ENCODE peak calls at places on chromosomes 11 and 22, in eight cellular contexts. N is cardiac muscle cell; J is cardiac fibroblast; O is bronchial epithelial cell; Z is fibroblast of the aortic adventitia; C is heart right ventricle; X is GM23248; K is CD4-positive, CD25-positive, alpha-beta regulatory T cell. G is an unnamed sample.

GRCh38 chr11:96338910-96339703 is 3.9 kb downstream of the MAML2 start:
- DNase-seq in N (no peak), J (peak; percentile 92), O (peak; percentile 90), Z (peak; percentile 87), C (peak; percentile 40), X (peak; percentile 91), K (peak; percentile 71), G (peak; percentile 78)

GRCh38 chr11:111541209-111542061 is 915 bp downstream of the LAYN start:
- DNase-seq in N (peak; percentile 36), J (peak; percentile 46), O (peak; percentile 58), Z (peak; percentile 66), C (peak; percentile 73), X (peak; percentile 77), K (peak; percentile 22), G (peak; percentile 74)

GRCh38 chr11:73400293-73400692 is 24.1 kb downstream of the RELT start:
- DNase-seq in N (no peak), J (no peak), O (no peak), Z (no peak), C (no peak), X (no peak), K (no peak), G (no peak)

GRCh38 chr22:50698546-50698945 is 25.9 kb downstream of the SHANK3 start:
- DNase-seq in N (no peak), J (peak; percentile 40), O (no peak), Z (no peak), C (no peak), X (peak; percentile 25), K (no peak), G (no peak)

GRCh38 chr11:118883368-118884071 is at the start of gene CXCR5:
- DNase-seq in N (no peak), J (no peak), O (no peak), Z (no peak), C (no peak), X (no peak), K (peak; percentile 65), G (no peak)

GRCh38 chr11:5831196-5831829 is 10.4 kb downstream of the OR52E6 start:
- DNase-seq in N (no peak), J (no peak), O (no peak), Z (no peak), C (no peak), X (no peak), K (no peak), G (no peak)

GRCh38 chr11:76455931-76456330 is 11.1 kb downstream of the EMSY start:
- DNase-seq in N (no peak), J (no peak), O (no peak), Z (no peak), C (no peak), X (peak; percentile 7), K (no peak), G (no peak)

GRCh38 chr22:35726398-35726797 is 8.7 kb downstream of the APOL5 start:
- DNase-seq in N (no peak), J (no peak), O (no peak), Z (no peak), C (no peak), X (no peak), K (no peak), G (no peak)

GRCh38 chr11:120884290-120885020 is 139.4 kb upstream of the TBCEL start:
- DNase-seq in N (no peak), J (no peak), O (no peak), Z (no peak), C (no peak), X (no peak), K (no peak), G (no peak)

GRCh38 chr11:44842219-44842618 is 108.5 kb downstream of the TP53I11 start:
- DNase-seq in N (no peak), J (peak; percentile 84), O (no peak), Z (peak; percentile 85), C (no peak), X (peak; percentile 95), K (no peak), G (peak; percentile 75)

GRCh38 chr22:44392446-44392921 is 79.7 kb upstream of the SHISAL1 start:
- DNase-seq in N (no peak), J (no peak), O (peak; percentile 84), Z (no peak), C (no peak), X (peak; percentile 11), K (no peak), G (no peak)

GRCh38 chr11:66006891-66007176 is 4.5 kb downstream of the BANF1 start:
- DNase-seq in N (no peak), J (no peak), O (no peak), Z (no peak), C (no peak), X (no peak), K (no peak), G (no peak)

GRCh38 chr11:66006134-66006890 is 4.0 kb downstream of the BANF1 start:
- DNase-seq in N (no peak), J (no peak), O (no peak), Z (no peak), C (no peak), X (no peak), K (no peak), G (no peak)

GRCh38 chr11:66008468-66009101 is 3.2 kb upstream of the CST6 start:
- DNase-seq in N (no peak), J (no peak), O (peak; percentile 73), Z (no peak), C (no peak), X (no peak), K (no peak), G (no peak)

GRCh38 chr11:66008095-66008467 is 3.7 kb upstream of the CST6 start:
- DNase-seq in N (no peak), J (no peak), O (no peak), Z (no peak), C (no peak), X (no peak), K (no peak), G (no peak)

DNA sequence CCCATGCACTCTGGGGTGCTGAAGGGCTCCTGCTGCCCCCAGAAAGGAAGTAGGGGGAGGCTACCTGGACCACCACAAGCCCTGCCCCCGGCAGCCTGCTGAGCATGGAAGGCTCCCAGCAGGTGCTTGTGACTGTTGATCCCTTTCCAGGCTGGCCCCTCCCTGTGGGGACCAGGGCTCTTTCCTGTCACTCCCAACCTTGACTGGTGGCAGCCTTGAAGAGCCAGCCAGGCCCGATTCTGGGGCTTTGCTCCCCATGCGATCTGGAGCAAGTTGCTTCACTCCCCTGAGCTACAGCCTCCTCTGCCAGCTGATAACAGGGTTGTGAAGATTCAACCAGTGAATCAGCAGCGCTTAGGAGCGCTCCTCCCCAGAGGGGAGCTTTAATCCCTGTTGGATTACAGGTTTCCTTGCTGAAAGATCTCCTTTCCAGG is 4.6 kb upstream of the CST6 start:
- DNase-seq in N (no peak), J (no peak), O (no peak), Z (peak; percentile 10), C (no peak), X (no peak), K (no peak), G (no peak)
- H3K4me3 ChIP-seq in N (no peak overlapping the region), J (no peak overlapping the region), O (no peak overlapping the region), Z (no peak overlapping the region), C (no peak overlapping the region), X (no peak overlapping the region), K (no peak overlapping the region), G (no peak overlapping the region)

DNA sequence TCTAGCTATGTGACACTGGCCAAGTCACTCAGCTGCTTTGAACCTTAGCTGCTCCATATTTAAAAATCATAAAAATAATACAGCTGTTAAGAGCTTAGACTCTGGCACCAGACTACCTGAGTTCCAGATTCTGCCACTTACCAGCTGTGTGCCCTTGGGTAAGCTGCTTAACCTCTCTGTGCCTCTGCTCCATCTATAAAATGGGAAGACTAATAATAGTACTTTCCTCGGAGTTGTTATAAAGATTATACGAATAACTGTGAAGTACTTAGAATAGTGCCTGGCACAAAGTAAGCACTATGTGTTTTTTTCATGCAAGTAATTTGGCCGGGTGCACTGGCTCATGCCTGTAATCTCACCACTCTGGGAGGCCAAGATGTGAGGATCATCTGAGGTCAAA is 1.4 kb downstream of the HDHD5 start:
- DNase-seq in N (no peak), J (no peak), O (no peak), Z (no peak), C (no peak), X (no peak), K (no peak), G (no peak)
- H3K4me3 ChIP-seq in N (peak overlapping the region; percentile 53), J (no peak overlapping the region), O (no peak overlapping the region), Z (peak overlapping the region; percentile 13), C (peak overlapping the region; percentile 82), X (peak overlapping the region; percentile 84), K (no peak overlapping the region), G (no peak overlapping the region)

DNA sequence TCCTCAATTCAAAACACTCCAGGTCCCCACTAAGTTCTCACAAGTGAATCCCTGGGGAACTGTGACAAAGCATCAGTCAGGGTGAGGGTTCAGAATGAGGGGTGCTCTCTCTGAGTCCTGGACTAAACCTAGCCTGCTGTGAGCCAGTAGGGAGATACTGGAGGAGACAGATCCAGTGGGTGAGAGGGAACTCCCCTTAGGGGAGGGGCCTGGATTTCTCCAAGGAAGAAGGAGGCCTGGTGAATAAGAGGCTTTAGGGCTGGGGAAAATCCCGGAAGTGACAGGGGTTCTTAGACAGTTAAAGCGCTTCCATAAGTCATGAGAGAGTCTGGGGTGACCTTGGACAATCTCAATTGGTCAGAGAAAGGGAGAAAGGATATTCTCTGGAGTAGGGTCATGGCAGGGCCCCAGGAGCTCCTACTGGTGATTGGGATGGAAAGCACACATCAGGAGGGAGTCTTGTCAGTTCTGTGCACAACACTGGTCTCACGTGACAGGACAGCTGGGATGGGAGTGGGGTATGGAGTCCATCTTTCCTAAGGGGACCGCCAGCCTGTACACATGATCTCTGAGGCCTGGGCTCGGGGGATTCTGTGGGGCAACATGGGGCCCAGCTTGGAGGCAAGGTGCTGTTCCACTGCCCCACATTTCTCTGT is 1.5 kb downstream of the TBC1D10A start:
- DNase-seq in N (peak; percentile 6), J (peak; percentile 91), O (peak; percentile 90), Z (peak; percentile 83), C (peak; percentile 66), X (peak; percentile 94), K (no peak), G (peak; percentile 92)
- H3K4me3 ChIP-seq in N (peak overlapping the region; percentile 79), J (peak overlapping the region; percentile 75), O (peak overlapping the region; percentile 94), Z (peak overlapping the region; percentile 83), C (peak overlapping the region; percentile 96), X (peak overlapping the region; percentile 79), K (peak overlapping the region; percentile 81), G (peak overlapping the region; percentile 71)

GRCh38 chr11:19342036-19342435 is 101.3 kb upstream of the E2F8 start:
- DNase-seq in N (no peak), J (no peak), O (no peak), Z (no peak), C (no peak), X (no peak), K (no peak), G (no peak)

GRCh38 chr11:19345848-19346681 is 105.3 kb upstream of the E2F8 start:
- DNase-seq in N (peak; percentile 56), J (peak; percentile 57), O (no peak), Z (peak; percentile 34), C (no peak), X (peak; percentile 52), K (no peak), G (peak; percentile 56)

GRCh38 chr11:19344661-19345518 is 104.1 kb upstream of the E2F8 start:
- DNase-seq in N (peak; percentile 69), J (peak; percentile 74), O (peak; percentile 66), Z (peak; percentile 53), C (peak; percentile 34), X (peak; percentile 86), K (no peak), G (peak; percentile 59)

GRCh38 chr11:19347911-19348310 is 107.2 kb upstream of the E2F8 start:
- DNase-seq in N (no peak), J (peak; percentile 46), O (no peak), Z (no peak), C (no peak), X (no peak), K (no peak), G (no peak)

DNA sequence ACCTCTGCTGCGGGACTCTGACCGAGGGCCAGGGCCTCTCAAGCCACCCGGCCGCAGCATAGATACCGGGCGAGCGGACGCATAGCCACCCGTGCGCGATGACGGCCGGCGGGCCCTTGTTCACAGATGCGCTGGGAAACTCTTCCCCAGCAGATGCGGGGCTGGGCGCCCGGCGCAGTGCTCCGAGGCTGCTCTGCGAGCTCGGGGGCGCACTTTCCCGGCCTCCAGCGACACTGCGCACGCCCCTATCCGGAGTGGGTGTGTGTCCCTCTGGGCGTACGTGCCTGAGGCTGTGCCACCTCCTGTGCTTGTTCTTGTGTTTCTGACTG is 104.7 kb upstream of the E2F8 start:
- DNase-seq in N (peak; percentile 30), J (peak; percentile 46), O (no peak), Z (no peak), C (no peak), X (peak; percentile 64), K (no peak), G (peak; percentile 40)
- H3K4me3 ChIP-seq in N (peak overlapping the region; percentile 13), J (peak overlapping the region; percentile 77), O (no peak overlapping the region), Z (peak overlapping the region; percentile 77), C (peak overlapping the region; percentile 38), X (peak overlapping the region; percentile 77), K (no peak overlapping the region), G (peak overlapping the region; percentile 91)

G was measured in fibroblast of mammary gland.